ENCODE peak calls at places on chromosomes 16 and 17, in four cellular contexts. Y is IMR-90, J is K562, K is GM12878. Q is an unnamed sample.

GRCh38 chr17:45227631-45228120 is 6.0 kb downstream of the FMNL1 start:
- DNase-seq in Y (no peak), J (no peak), K (no peak), Q (no peak)

GRCh38 chr17:10384175-10384574 is 11.4 kb upstream of the MYH13 start:
- DNase-seq in Y (no peak), J (no peak), K (no peak), Q (no peak)

GRCh38 chr17:37116802-37117201 is 168.0 kb downstream of the AATF start:
- DNase-seq in Y (no peak), J (no peak), K (no peak), Q (no peak)

GRCh38 chr16:17331071-17331521 is 139.7 kb downstream of the XYLT1 start:
- DNase-seq in Y (no peak), J (no peak), K (no peak), Q (no peak)

GRCh38 chr17:17877548-17878358 is 41.0 kb upstream of the SREBF1 start:
- DNase-seq in Y (peak), J (no peak), K (no peak), Q (peak)

GRCh38 chr17:17947309-17947708 is 24.9 kb downstream of the TOM1L2 start:
- DNase-seq in Y (no peak), J (no peak), K (no peak), Q (no peak)

GRCh38 chr17:42819939-42820535 is 4.0 kb downstream of the BECN1 start:
- DNase-seq in Y (peak), J (peak), K (no peak), Q (peak)

GRCh38 chr16:3029499-3030127 is 5.8 kb downstream of the THOC6 start:
- DNase-seq in Y (peak), J (peak), K (no peak), Q (no peak)

GRCh38 chr17:32627233-32628008 is 140.6 kb downstream of the CDK5R1 start:
- DNase-seq in Y (no peak), J (no peak), K (no peak), Q (no peak)

GRCh38 chr17:28878981-28879380 is 18.6 kb downstream of the FLOT2 start:
- DNase-seq in Y (peak), J (peak), K (no peak), Q (peak)

GRCh38 chr16:1631931-1632637 is 19.9 kb downstream of the CRAMP1 start:
- DNase-seq in Y (no peak), J (no peak), K (no peak), Q (no peak)

GRCh38 chr17:51152766-51153209 is 571 bp upstream of the NME1 start:
- DNase-seq in Y (peak), J (no peak), K (no peak), Q (no peak)

GRCh38 chr17:82449136-82449882 is 1.2 kb downstream of the CYBC1 start:
- DNase-seq in Y (no peak), J (no peak), K (peak), Q (no peak)

GRCh38 chr17:21036361-21036881 is 6.4 kb downstream of the USP22 start:
- DNase-seq in Y (peak), J (no peak), K (no peak), Q (no peak)

GRCh38 chr16:29025218-29025617 is 40.4 kb downstream of the LAT start:
- DNase-seq in Y (no peak), J (no peak), K (no peak), Q (no peak)

DNA sequence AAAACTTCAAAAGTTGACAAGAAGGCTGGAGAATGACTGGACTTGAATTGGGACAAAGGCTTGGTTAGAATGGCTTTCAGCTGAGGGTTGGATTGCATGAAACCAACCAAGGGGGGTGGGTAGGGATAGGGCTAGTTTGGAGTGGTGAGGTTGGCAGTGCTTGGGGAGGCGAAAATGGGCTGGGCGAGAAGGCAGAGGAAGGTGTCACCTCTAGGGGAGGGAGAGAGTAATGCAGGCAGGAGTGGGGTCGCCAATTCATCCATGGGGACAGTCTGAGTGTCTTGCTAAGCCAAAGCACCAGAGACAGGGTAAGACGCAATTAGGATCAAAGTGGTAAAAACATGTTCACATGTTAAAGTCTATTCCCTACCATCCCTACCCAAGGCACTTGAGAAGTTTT is 6.2 kb upstream of the DNAH2 start:
- DNase-seq in Y (no peak), J (no peak), K (no peak), Q (no peak)
- TF ChIP-seq FOS in Y (no peak), J (no peak), K (no peak), Q (no peak)

GRCh38 chr17:15957608-15958307 is 12.8 kb downstream of the ADORA2B start:
- DNase-seq in Y (no peak), J (no peak), K (no peak), Q (no peak)

GRCh38 chr17:15955793-15956541 is 11.0 kb downstream of the ADORA2B start:
- DNase-seq in Y (no peak), J (peak), K (no peak), Q (no peak)

GRCh38 chr17:15958484-15958854 is 13.5 kb downstream of the ADORA2B start:
- DNase-seq in Y (no peak), J (no peak), K (no peak), Q (no peak)

GRCh38 chr17:15954222-15954621 is 9.3 kb downstream of the ADORA2B start:
- DNase-seq in Y (peak), J (no peak), K (no peak), Q (peak)

GRCh38 chr17:15957206-15957605 is 12.3 kb downstream of the ADORA2B start:
- DNase-seq in Y (no peak), J (no peak), K (no peak), Q (no peak)
- TF ChIP-seq FOS in Y (no peak), J (no peak), K (no peak), Q (no peak)

DNA sequence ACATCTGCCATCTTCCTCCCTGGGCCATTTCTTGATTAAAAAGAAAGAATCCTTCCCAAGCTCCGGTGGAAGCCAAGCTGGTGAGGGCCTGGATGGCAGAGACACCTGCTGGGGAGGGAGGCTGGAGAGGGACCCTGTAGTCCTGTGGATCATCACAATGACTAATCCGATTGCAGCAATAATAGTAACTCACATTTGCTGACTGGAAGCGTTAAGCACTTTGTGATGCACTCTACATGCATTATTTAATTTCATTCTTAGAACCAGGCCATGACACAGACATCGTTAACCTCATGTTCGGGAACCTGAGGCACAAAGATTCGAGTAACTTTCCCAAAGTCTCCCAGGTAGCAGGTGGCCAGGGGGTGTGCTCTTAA is 13.8 kb upstream of the TBX2 start:
- DNase-seq in Y (peak), J (no peak), K (no peak), Q (no peak)
- TF ChIP-seq FOS in Y (no peak), J (no peak), K (no peak), Q (no peak)

GRCh38 chr16:54208262-54208661 is 78.3 kb downstream of the IRX3 start:
- DNase-seq in Y (no peak), J (no peak), K (no peak), Q (no peak)
- TF ChIP-seq FOS in Y (no peak), J (no peak), K (no peak), Q (no peak)

DNA sequence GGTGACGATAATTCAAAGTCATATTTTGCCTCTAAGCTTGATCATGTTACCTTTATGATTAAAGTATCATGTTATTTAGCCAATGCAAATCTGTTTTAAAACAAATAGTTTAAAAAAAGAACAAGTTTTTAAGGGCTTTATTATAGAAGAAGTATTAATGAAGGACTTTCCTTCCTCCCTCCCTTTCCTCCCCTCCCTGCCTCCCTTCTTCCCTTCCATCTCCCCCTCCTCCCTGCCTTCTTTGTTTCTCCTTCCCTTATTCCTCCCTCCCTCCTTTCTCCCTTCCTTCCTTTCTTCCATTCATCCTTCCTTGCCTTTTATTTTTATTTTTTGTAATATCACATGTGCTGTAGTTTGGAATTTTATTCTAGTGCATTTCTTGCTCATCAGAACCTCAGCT is 26.4 kb downstream of the NQO1 start:
- DNase-seq in Y (no peak), J (no peak), K (no peak), Q (no peak)
- TF ChIP-seq FOS in Y (no peak), J (no peak), K (no peak), Q (no peak)

GRCh38 chr17:15464629-15465028 is 2.8 kb downstream of the CDRT4 start:
- DNase-seq in Y (no peak), J (no peak), K (no peak), Q (peak)
- TF ChIP-seq FOS in Y (no peak), J (no peak), K (no peak), Q (no peak)

Q was measured in endothelial cell of umbilical vein.